ENCODE peak calls at places on chromosomes 4 and X, in seven cellular contexts. S is foreskin fibroblast; I is effector memory CD4-positive, alpha-beta T cell; H is fibroblast of the aortic adventitia; C is A172; M is T-helper 9 cell; B is HT1080. R is an unnamed sample.

GRCh38 chrX:18294893-18295292 is 59.6 kb downstream of the SCML2 start:
- DNase-seq in M (no peak), B (no peak), I (no peak), C (no peak), H (no peak), S (no peak), R (no peak)

GRCh38 chr4:14260591-14260990 is 633.1 kb upstream of the BOD1L1 start:
- DNase-seq in S (no peak), C (no peak), B (no peak), I (no peak), H (no peak), M (no peak), R (no peak)

GRCh38 chrX:7252013-7252610 is 104.2 kb upstream of the PUDP start:
- DNase-seq in B (no peak), S (no peak), H (no peak), M (no peak), I (no peak), C (no peak), R (no peak)

GRCh38 chr4:57037982-57038604 is 59.4 kb downstream of the POLR2B start:
- DNase-seq in H (peak; percentile 59), B (peak; percentile 45), S (peak; percentile 76), M (no peak), C (peak; percentile 36), I (no peak), R (no peak)

GRCh38 chrX:47202877-47203276 is 9.2 kb downstream of the UBA1 start:
- DNase-seq in S (no peak), I (no peak), B (no peak), M (no peak), C (no peak), H (no peak), R (no peak)

GRCh38 chrX:46262299-46262698 is 282.9 kb downstream of the ZNF674 start:
- DNase-seq in S (no peak), M (no peak), B (no peak), H (no peak), C (no peak), I (no peak), R (no peak)

GRCh38 chr4:30495261-30496050 is 224.7 kb upstream of the PCDH7 start:
- DNase-seq in I (no peak), S (no peak), C (no peak), H (no peak), M (no peak), B (no peak), R (no peak)

GRCh38 chrX:131746491-131746968 is 202.7 kb downstream of the OR13H1 start:
- DNase-seq in S (peak; percentile 2), C (peak; percentile 60), B (no peak), H (peak; percentile 96), M (peak; percentile 80), I (no peak), R (peak; percentile 78)

GRCh38 chr4:141657550-141657949 is 21.2 kb downstream of the IL15 start:
- DNase-seq in M (no peak), I (no peak), S (no peak), C (no peak), B (no peak), H (no peak), R (no peak)

GRCh38 chr4:120331486-120332281 is 265.0 kb upstream of the MAD2L1 start:
- DNase-seq in C (peak; percentile 70), B (peak; percentile 89), I (no peak), H (peak; percentile 1), M (no peak), S (peak; percentile 28), R (no peak)

GRCh38 chr4:3476936-3477749 is 14.0 kb downstream of the DOK7 start:
- DNase-seq in H (no peak), S (no peak), C (no peak), B (no peak), I (no peak), M (no peak), R (no peak)

GRCh38 chr4:39732728-39733127 is 34.8 kb downstream of the UBE2K start:
- DNase-seq in S (peak; percentile 91), M (no peak), C (peak; percentile 29), I (no peak), B (peak; percentile 92), H (peak; percentile 75), R (no peak)

GRCh38 chr4:158161561-158162354 is 11.1 kb downstream of the GASK1B start:
- DNase-seq in B (peak; percentile 82), H (peak; percentile 98), I (no peak), C (peak; percentile 99), M (no peak), S (peak; percentile 92), R (no peak)

GRCh38 chr4:99062120-99062519 is 26.5 kb downstream of the ADH5 start:
- DNase-seq in B (no peak), S (no peak), I (no peak), M (no peak), H (no peak), C (peak; percentile 20), R (no peak)

GRCh38 chrX:48451708-48452107 is 18.4 kb downstream of the SLC38A5 start:
- DNase-seq in H (no peak), B (no peak), C (no peak), M (no peak), I (no peak), S (no peak), R (no peak)

GRCh38 chr4:16001484-16001858 is 38.5 kb upstream of the FGFBP2 start:
- DNase-seq in B (peak; percentile 84), I (no peak), M (peak; percentile 9), C (peak; percentile 82), H (peak; percentile 78), S (peak; percentile 84), R (peak; percentile 5)

GRCh38 chr4:140250989-140251552 is 97.1 kb upstream of the MAML3 start:
- DNase-seq in S (no peak), H (no peak), M (no peak), B (no peak), I (no peak), C (no peak), R (no peak)

GRCh38 chr4:3520796-3521600 is 11.2 kb downstream of the LRPAP1 start:
- DNase-seq in S (no peak), I (no peak), M (no peak), B (no peak), C (no peak), H (no peak), R (no peak)

GRCh38 chr4:145709843-145710242 is 29.9 kb downstream of the C4orf51 start:
- DNase-seq in B (peak; percentile 92), H (peak; percentile 88), M (no peak), I (no peak), S (peak; percentile 91), C (no peak), R (no peak)

GRCh38 chrX:52553995-52554642 is 37.3 kb upstream of the XAGE1B start:
- DNase-seq in S (no peak), B (no peak), M (no peak), H (no peak), C (no peak), I (no peak), R (no peak)

GRCh38 chr4:17787315-17787714 is 5.9 kb upstream of the FAM184B start:
- DNase-seq in C (peak; percentile 20), H (no peak), S (peak; percentile 69), I (no peak), B (peak; percentile 78), M (no peak), R (no peak)

GRCh38 chr4:54095110-54095800 is 4.7 kb upstream of the GSX2 start:
- DNase-seq in S (no peak), M (no peak), I (no peak), C (no peak), H (no peak), B (no peak), R (no peak)

GRCh38 chrX:17397074-17397473 is 22.1 kb downstream of the NHS start:
- DNase-seq in H (no peak), M (no peak), I (no peak), B (peak; percentile 67), C (peak; percentile 59), S (peak; percentile 55), R (no peak)

GRCh38 chrX:130393451-130394074 is 8.1 kb upstream of the GPR119 start:
- DNase-seq in C (peak; percentile 25), S (peak; percentile 76), H (peak; percentile 60), B (peak; percentile 35), M (no peak), I (no peak), R (no peak)

GRCh38 chrX:15336023-15336413 is 695 bp upstream of the PIGA start:
- DNase-seq in M (peak; percentile 31), B (peak; percentile 39), C (peak; percentile 59), H (peak; percentile 70), S (peak; percentile 56), I (peak; percentile 43), R (peak; percentile 51)

GRCh38 chr4:165493359-165493758 is 114.6 kb downstream of the CPE start:
- DNase-seq in H (peak; percentile 60), I (peak; percentile 17), C (peak; percentile 71), S (peak; percentile 74), B (peak; percentile 82), M (peak; percentile 47), R (peak; percentile 42)

GRCh38 chr4:170259631-170260153 is 169.9 kb upstream of the AADAT start:
- DNase-seq in H (peak; percentile 61), C (peak; percentile 94), B (peak; percentile 92), I (no peak), M (no peak), S (peak; percentile 64), R (no peak)

GRCh38 chr4:186299291-186299690 is 33.3 kb downstream of the F11 start:
- DNase-seq in S (no peak), H (no peak), B (no peak), C (no peak), I (no peak), M (no peak), R (no peak)

GRCh38 chr4:14856076-14856926 is 146.0 kb upstream of the CPEB2 start:
- DNase-seq in I (no peak), M (no peak), S (peak; percentile 98), H (peak; percentile 97), C (peak; percentile 99), B (peak; percentile 99), R (no peak)

GRCh38 chrX:71107245-71107644 is 705 bp upstream of the CXorf65 start:
- DNase-seq in M (no peak), C (no peak), B (no peak), I (no peak), H (no peak), S (no peak), R (no peak)

GRCh38 chr4:153560918-153561317 is 94.8 kb downstream of the TMEM131L start:
- DNase-seq in H (no peak), B (no peak), C (no peak), I (no peak), M (no peak), S (peak; percentile 50), R (no peak)

GRCh38 chr4:123260429-123261052 is 136.1 kb upstream of the SPRY1 start:
- DNase-seq in S (no peak), B (no peak), H (no peak), C (no peak), M (no peak), I (no peak), R (no peak)

GRCh38 chr4:39961311-39961877 is 16.3 kb downstream of the PDS5A start:
- DNase-seq in H (no peak), B (no peak), M (no peak), I (no peak), C (no peak), S (no peak), R (no peak)

GRCh38 chrX:9465380-9466114 is 689 bp downstream of the TBL1X start:
- DNase-seq in C (no peak), M (peak; percentile 29), H (no peak), I (no peak), B (no peak), S (peak; percentile 17), R (peak; percentile 20)

GRCh38 chr4:7124643-7125442 is 57.0 kb upstream of the GRPEL1 start:
- DNase-seq in S (peak; percentile 89), B (peak; percentile 69), H (peak; percentile 96), I (no peak), C (peak; percentile 64), M (no peak), R (no peak)

GRCh38 chrX:47814853-47815252 is 21.8 kb upstream of the ZNF81 start:
- DNase-seq in I (no peak), S (peak; percentile 18), B (no peak), C (no peak), H (peak; percentile 20), M (no peak), R (no peak)

R was measured in effector CD4-positive, alpha-beta T cell.